ENCODE peak calls at places on chromosomes 6 and 20, in nine cellular contexts. One of them, this sample, is unnamed.

GRCh38 chr6:127207591-127208120 is 59.0 kb upstream of the RNF146 start:
- DNase-seq in esophagus muscularis mucosa: no peak
- DNase-seq in iPS DF 6.9: no peak
- DNase-seq in fibroblast of villous mesenchyme: no peak
- DNase-seq in CD8-positive, alpha-beta memory T cell: no peak
- DNase-seq in adipocyte: peak; percentile 37
- DNase-seq in GM06990: no peak
- DNase-seq in mesendoderm: no peak
- DNase-seq in CD8-positive, alpha-beta T cell: no peak
- DNase-seq in this sample: peak; percentile 75

GRCh38 chr6:113856011-113856551 is 1.1 kb upstream of the MARCKS start:
- DNase-seq in esophagus muscularis mucosa: no peak
- DNase-seq in iPS DF 6.9: no peak
- DNase-seq in fibroblast of villous mesenchyme: peak; percentile 70
- DNase-seq in CD8-positive, alpha-beta memory T cell: no peak
- DNase-seq in adipocyte: peak; percentile 70
- DNase-seq in GM06990: peak; percentile 25
- DNase-seq in mesendoderm: peak; percentile 63
- DNase-seq in CD8-positive, alpha-beta T cell: no peak
- DNase-seq in this sample: peak; percentile 49

GRCh38 chr6:116115781-116116180 is 10.2 kb downstream of the COL10A1 start:
- DNase-seq in esophagus muscularis mucosa: no peak
- DNase-seq in iPS DF 6.9: no peak
- DNase-seq in fibroblast of villous mesenchyme: no peak
- DNase-seq in CD8-positive, alpha-beta memory T cell: no peak
- DNase-seq in adipocyte: peak; percentile 71
- DNase-seq in GM06990: no peak
- DNase-seq in mesendoderm: no peak
- DNase-seq in CD8-positive, alpha-beta T cell: no peak
- DNase-seq in this sample: peak; percentile 24

GRCh38 chr20:2261105-2261504 is 34.7 kb upstream of the TGM3 start:
- DNase-seq in esophagus muscularis mucosa: no peak
- DNase-seq in iPS DF 6.9: no peak
- DNase-seq in fibroblast of villous mesenchyme: no peak
- DNase-seq in CD8-positive, alpha-beta memory T cell: no peak
- DNase-seq in adipocyte: no peak
- DNase-seq in GM06990: no peak
- DNase-seq in mesendoderm: no peak
- DNase-seq in CD8-positive, alpha-beta T cell: no peak
- DNase-seq in this sample: no peak

GRCh38 chr6:67914419-67914818 is 720.7 kb upstream of the ADGRB3 start:
- DNase-seq in esophagus muscularis mucosa: no peak
- DNase-seq in iPS DF 6.9: no peak
- DNase-seq in fibroblast of villous mesenchyme: peak; percentile 12
- DNase-seq in CD8-positive, alpha-beta memory T cell: no peak
- DNase-seq in adipocyte: no peak
- DNase-seq in GM06990: no peak
- DNase-seq in mesendoderm: no peak
- DNase-seq in CD8-positive, alpha-beta T cell: no peak
- DNase-seq in this sample: peak; percentile 8

GRCh38 chr20:38321959-38322598 is 18.1 kb downstream of the BPI start:
- DNase-seq in esophagus muscularis mucosa: no peak
- DNase-seq in iPS DF 6.9: no peak
- DNase-seq in fibroblast of villous mesenchyme: peak; percentile 72
- DNase-seq in CD8-positive, alpha-beta memory T cell: no peak
- DNase-seq in adipocyte: peak; percentile 84
- DNase-seq in GM06990: no peak
- DNase-seq in mesendoderm: peak; percentile 55
- DNase-seq in CD8-positive, alpha-beta T cell: no peak
- DNase-seq in this sample: peak; percentile 73

GRCh38 chr20:63060057-63060991 is 53.6 kb upstream of the BHLHE23 start:
- DNase-seq in esophagus muscularis mucosa: no peak
- DNase-seq in iPS DF 6.9: no peak
- DNase-seq in fibroblast of villous mesenchyme: peak; percentile 9
- DNase-seq in CD8-positive, alpha-beta memory T cell: no peak
- DNase-seq in adipocyte: peak; percentile 43
- DNase-seq in GM06990: no peak
- DNase-seq in mesendoderm: no peak
- DNase-seq in CD8-positive, alpha-beta T cell: no peak
- DNase-seq in this sample: peak; percentile 61

GRCh38 chr20:16314320-16314719 is 258.9 kb downstream of the KIF16B start:
- DNase-seq in esophagus muscularis mucosa: no peak
- DNase-seq in iPS DF 6.9: no peak
- DNase-seq in fibroblast of villous mesenchyme: no peak
- DNase-seq in CD8-positive, alpha-beta memory T cell: no peak
- DNase-seq in adipocyte: no peak
- DNase-seq in GM06990: no peak
- DNase-seq in mesendoderm: no peak
- DNase-seq in CD8-positive, alpha-beta T cell: no peak
- DNase-seq in this sample: no peak

GRCh38 chr6:42407379-42407778 is 44.3 kb downstream of the TRERF1 start:
- DNase-seq in esophagus muscularis mucosa: no peak
- DNase-seq in iPS DF 6.9: no peak
- DNase-seq in fibroblast of villous mesenchyme: peak; percentile 78
- DNase-seq in CD8-positive, alpha-beta memory T cell: no peak
- DNase-seq in adipocyte: peak; percentile 16
- DNase-seq in GM06990: no peak
- DNase-seq in mesendoderm: peak; percentile 19
- DNase-seq in CD8-positive, alpha-beta T cell: no peak
- DNase-seq in this sample: peak; percentile 94

GRCh38 chr6:24188571-24188970 is 62.6 kb downstream of the NRSN1 start:
- DNase-seq in esophagus muscularis mucosa: no peak
- DNase-seq in iPS DF 6.9: no peak
- DNase-seq in fibroblast of villous mesenchyme: no peak
- DNase-seq in CD8-positive, alpha-beta memory T cell: no peak
- DNase-seq in adipocyte: no peak
- DNase-seq in GM06990: no peak
- DNase-seq in mesendoderm: no peak
- DNase-seq in CD8-positive, alpha-beta T cell: no peak
- DNase-seq in this sample: no peak

GRCh38 chr6:116277124-116277523 is 2.6 kb downstream of the TSPYL1 start:
- DNase-seq in esophagus muscularis mucosa: no peak
- DNase-seq in iPS DF 6.9: no peak
- DNase-seq in fibroblast of villous mesenchyme: no peak
- DNase-seq in CD8-positive, alpha-beta memory T cell: no peak
- DNase-seq in adipocyte: no peak
- DNase-seq in GM06990: no peak
- DNase-seq in mesendoderm: peak; percentile 8
- DNase-seq in CD8-positive, alpha-beta T cell: no peak
- DNase-seq in this sample: no peak

GRCh38 chr6:42165016-42165415 is 8.1 kb upstream of the GUCA1A start:
- DNase-seq in esophagus muscularis mucosa: no peak
- DNase-seq in iPS DF 6.9: no peak
- DNase-seq in fibroblast of villous mesenchyme: peak; percentile 47
- DNase-seq in CD8-positive, alpha-beta memory T cell: no peak
- DNase-seq in adipocyte: peak; percentile 53
- DNase-seq in GM06990: no peak
- DNase-seq in mesendoderm: no peak
- DNase-seq in CD8-positive, alpha-beta T cell: no peak
- DNase-seq in this sample: peak; percentile 54

GRCh38 chr6:118800394-118801071 is 93.4 kb upstream of the ASF1A start:
- DNase-seq in esophagus muscularis mucosa: peak; percentile 68
- DNase-seq in iPS DF 6.9: peak; percentile 75
- DNase-seq in fibroblast of villous mesenchyme: peak; percentile 87
- DNase-seq in CD8-positive, alpha-beta memory T cell: peak; percentile 64
- DNase-seq in adipocyte: peak; percentile 96
- DNase-seq in GM06990: peak; percentile 48
- DNase-seq in mesendoderm: peak; percentile 91
- DNase-seq in CD8-positive, alpha-beta T cell: peak; percentile 85
- DNase-seq in this sample: peak; percentile 85
- H3K4me3 ChIP-seq in esophagus muscularis mucosa: no peak overlapping the region
- H3K4me3 ChIP-seq in iPS DF 6.9: no peak overlapping the region
- H3K4me3 ChIP-seq in fibroblast of villous mesenchyme: no peak overlapping the region
- H3K4me3 ChIP-seq in CD8-positive, alpha-beta memory T cell: peak overlapping the region; percentile 22
- H3K4me3 ChIP-seq in adipocyte: peak overlapping the region; percentile 55
- H3K4me3 ChIP-seq in GM06990: no peak overlapping the region
- H3K4me3 ChIP-seq in mesendoderm: no peak overlapping the region
- H3K4me3 ChIP-seq in CD8-positive, alpha-beta T cell: no peak overlapping the region
- H3K4me3 ChIP-seq in this sample: no peak overlapping the region

GRCh38 chr20:54629632-54630031 is 154.2 kb downstream of the DOK5 start:
- DNase-seq in esophagus muscularis mucosa: no peak
- DNase-seq in iPS DF 6.9: no peak
- DNase-seq in fibroblast of villous mesenchyme: no peak
- DNase-seq in CD8-positive, alpha-beta memory T cell: no peak
- DNase-seq in adipocyte: no peak
- DNase-seq in GM06990: no peak
- DNase-seq in mesendoderm: no peak
- DNase-seq in CD8-positive, alpha-beta T cell: no peak
- DNase-seq in this sample: no peak

GRCh38 chr20:54622338-54623280 is 147.2 kb downstream of the DOK5 start:
- DNase-seq in esophagus muscularis mucosa: no peak
- DNase-seq in iPS DF 6.9: no peak
- DNase-seq in fibroblast of villous mesenchyme: no peak
- DNase-seq in CD8-positive, alpha-beta memory T cell: no peak
- DNase-seq in adipocyte: peak; percentile 72
- DNase-seq in GM06990: no peak
- DNase-seq in mesendoderm: no peak
- DNase-seq in CD8-positive, alpha-beta T cell: no peak
- DNase-seq in this sample: peak; percentile 59

GRCh38 chr20:54624701-54625472 is 149.5 kb downstream of the DOK5 start:
- DNase-seq in esophagus muscularis mucosa: no peak
- DNase-seq in iPS DF 6.9: no peak
- DNase-seq in fibroblast of villous mesenchyme: no peak
- DNase-seq in CD8-positive, alpha-beta memory T cell: no peak
- DNase-seq in adipocyte: no peak
- DNase-seq in GM06990: no peak
- DNase-seq in mesendoderm: peak; percentile 47
- DNase-seq in CD8-positive, alpha-beta T cell: no peak
- DNase-seq in this sample: no peak

GRCh38 chr20:54623923-54624569 is 148.7 kb downstream of the DOK5 start:
- DNase-seq in esophagus muscularis mucosa: no peak
- DNase-seq in iPS DF 6.9: no peak
- DNase-seq in fibroblast of villous mesenchyme: no peak
- DNase-seq in CD8-positive, alpha-beta memory T cell: no peak
- DNase-seq in adipocyte: no peak
- DNase-seq in GM06990: no peak
- DNase-seq in mesendoderm: no peak
- DNase-seq in CD8-positive, alpha-beta T cell: no peak
- DNase-seq in this sample: no peak

DNA sequence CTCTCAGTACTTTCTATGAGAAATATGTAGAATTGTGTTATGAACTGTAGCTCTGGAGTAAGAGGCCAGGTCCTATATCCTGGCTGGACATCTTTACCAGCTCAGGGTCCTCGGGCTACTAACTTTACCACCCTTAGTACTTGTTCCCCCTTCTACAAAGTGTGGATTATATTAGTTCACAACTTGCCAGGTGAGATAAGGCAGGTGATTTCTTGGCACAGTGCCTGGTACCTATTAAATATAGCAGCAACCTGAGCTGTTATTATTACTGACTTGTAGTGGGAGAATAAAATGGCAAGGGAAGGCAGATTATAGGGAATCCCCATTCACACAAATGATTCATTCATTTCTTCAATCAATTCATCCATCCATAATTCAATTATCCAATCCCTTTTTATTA is 150.1 kb downstream of the DOK5 start:
- DNase-seq in esophagus muscularis mucosa: no peak
- DNase-seq in iPS DF 6.9: no peak
- DNase-seq in fibroblast of villous mesenchyme: no peak
- DNase-seq in CD8-positive, alpha-beta memory T cell: no peak
- DNase-seq in adipocyte: no peak
- DNase-seq in GM06990: no peak
- DNase-seq in mesendoderm: no peak
- DNase-seq in CD8-positive, alpha-beta T cell: no peak
- DNase-seq in this sample: no peak
- H3K4me3 ChIP-seq in esophagus muscularis mucosa: no peak overlapping the region
- H3K4me3 ChIP-seq in iPS DF 6.9: no peak overlapping the region
- H3K4me3 ChIP-seq in fibroblast of villous mesenchyme: no peak overlapping the region
- H3K4me3 ChIP-seq in CD8-positive, alpha-beta memory T cell: no peak overlapping the region
- H3K4me3 ChIP-seq in adipocyte: no peak overlapping the region
- H3K4me3 ChIP-seq in GM06990: no peak overlapping the region
- H3K4me3 ChIP-seq in mesendoderm: no peak overlapping the region
- H3K4me3 ChIP-seq in CD8-positive, alpha-beta T cell: no peak overlapping the region
- H3K4me3 ChIP-seq in this sample: no peak overlapping the region

GRCh38 chr6:147784371-147784770 is 275.9 kb downstream of the SAMD5 start:
- DNase-seq in esophagus muscularis mucosa: no peak
- DNase-seq in iPS DF 6.9: no peak
- DNase-seq in fibroblast of villous mesenchyme: no peak
- DNase-seq in CD8-positive, alpha-beta memory T cell: no peak
- DNase-seq in adipocyte: no peak
- DNase-seq in GM06990: no peak
- DNase-seq in mesendoderm: no peak
- DNase-seq in CD8-positive, alpha-beta T cell: no peak
- DNase-seq in this sample: no peak

GRCh38 chr6:147776631-147777030 is 268.1 kb downstream of the SAMD5 start:
- DNase-seq in esophagus muscularis mucosa: no peak
- DNase-seq in iPS DF 6.9: no peak
- DNase-seq in fibroblast of villous mesenchyme: no peak
- DNase-seq in CD8-positive, alpha-beta memory T cell: no peak
- DNase-seq in adipocyte: no peak
- DNase-seq in GM06990: no peak
- DNase-seq in mesendoderm: no peak
- DNase-seq in CD8-positive, alpha-beta T cell: no peak
- DNase-seq in this sample: no peak

GRCh38 chr6:147779624-147780023 is 271.1 kb downstream of the SAMD5 start:
- DNase-seq in esophagus muscularis mucosa: no peak
- DNase-seq in iPS DF 6.9: no peak
- DNase-seq in fibroblast of villous mesenchyme: no peak
- DNase-seq in CD8-positive, alpha-beta memory T cell: no peak
- DNase-seq in adipocyte: peak; percentile 15
- DNase-seq in GM06990: no peak
- DNase-seq in mesendoderm: no peak
- DNase-seq in CD8-positive, alpha-beta T cell: no peak
- DNase-seq in this sample: no peak

GRCh38 chr6:147787407-147787806 is 278.9 kb downstream of the SAMD5 start:
- DNase-seq in esophagus muscularis mucosa: no peak
- DNase-seq in iPS DF 6.9: no peak
- DNase-seq in fibroblast of villous mesenchyme: no peak
- DNase-seq in CD8-positive, alpha-beta memory T cell: no peak
- DNase-seq in adipocyte: no peak
- DNase-seq in GM06990: no peak
- DNase-seq in mesendoderm: no peak
- DNase-seq in CD8-positive, alpha-beta T cell: no peak
- DNase-seq in this sample: no peak

DNA sequence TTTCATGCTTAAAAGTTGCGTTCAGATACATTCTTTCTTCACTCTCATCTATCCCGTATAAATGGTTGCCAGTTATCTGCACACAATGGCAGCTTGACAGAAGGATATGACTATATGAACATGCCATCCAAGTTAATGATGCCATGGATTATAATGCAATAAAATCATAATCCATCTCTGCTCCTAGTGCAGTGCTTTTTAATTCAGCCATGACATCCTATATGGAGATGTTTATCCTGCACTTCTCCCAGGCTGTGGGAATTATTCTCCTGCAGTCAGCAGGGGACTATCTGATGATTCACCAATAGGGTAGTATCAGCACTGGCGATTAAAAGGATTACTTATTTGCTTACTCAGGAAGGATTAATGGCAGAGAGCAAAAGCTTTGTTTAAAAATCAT is 273.8 kb downstream of the SAMD5 start:
- DNase-seq in esophagus muscularis mucosa: no peak
- DNase-seq in iPS DF 6.9: no peak
- DNase-seq in fibroblast of villous mesenchyme: peak; percentile 80
- DNase-seq in CD8-positive, alpha-beta memory T cell: no peak
- DNase-seq in adipocyte: peak; percentile 14
- DNase-seq in GM06990: no peak
- DNase-seq in mesendoderm: peak; percentile 60
- DNase-seq in CD8-positive, alpha-beta T cell: no peak
- DNase-seq in this sample: peak; percentile 39
- H3K4me3 ChIP-seq in esophagus muscularis mucosa: no peak overlapping the region
- H3K4me3 ChIP-seq in iPS DF 6.9: no peak overlapping the region
- H3K4me3 ChIP-seq in fibroblast of villous mesenchyme: no peak overlapping the region
- H3K4me3 ChIP-seq in CD8-positive, alpha-beta memory T cell: no peak overlapping the region
- H3K4me3 ChIP-seq in adipocyte: no peak overlapping the region
- H3K4me3 ChIP-seq in GM06990: no peak overlapping the region
- H3K4me3 ChIP-seq in mesendoderm: no peak overlapping the region
- H3K4me3 ChIP-seq in CD8-positive, alpha-beta T cell: no peak overlapping the region
- H3K4me3 ChIP-seq in this sample: no peak overlapping the region

GRCh38 chr6:38220069-38220723 is 400.7 kb downstream of the ZFAND3 start:
- DNase-seq in esophagus muscularis mucosa: no peak
- DNase-seq in iPS DF 6.9: no peak
- DNase-seq in fibroblast of villous mesenchyme: no peak
- DNase-seq in CD8-positive, alpha-beta memory T cell: no peak
- DNase-seq in adipocyte: no peak
- DNase-seq in GM06990: no peak
- DNase-seq in mesendoderm: no peak
- DNase-seq in CD8-positive, alpha-beta T cell: no peak
- DNase-seq in this sample: no peak
- H3K4me3 ChIP-seq in esophagus muscularis mucosa: no peak overlapping the region
- H3K4me3 ChIP-seq in iPS DF 6.9: no peak overlapping the region
- H3K4me3 ChIP-seq in fibroblast of villous mesenchyme: no peak overlapping the region
- H3K4me3 ChIP-seq in CD8-positive, alpha-beta memory T cell: no peak overlapping the region
- H3K4me3 ChIP-seq in adipocyte: no peak overlapping the region
- H3K4me3 ChIP-seq in GM06990: no peak overlapping the region
- H3K4me3 ChIP-seq in mesendoderm: no peak overlapping the region
- H3K4me3 ChIP-seq in CD8-positive, alpha-beta T cell: no peak overlapping the region
- H3K4me3 ChIP-seq in this sample: no peak overlapping the region